ENCODE peak calls at places on chromosome 11, in eight cellular contexts. J is stimulated activated CD4-positive, alpha-beta T cell treated with anti-CD3 and anti-CD28 coated beads, Interleukin-1b, Interleukin-23, amount 100 ng/mL, for 4 hours; H is neural crest cell; I is brain pericyte; P is NCI-H748 treated with DMSO at 0.1 percent for 48 hours; L is MV-4-11; C is erythroblast; X is HEK293T. U is an unnamed sample.

GRCh38 chr11:1396375-1396841 is 6.7 kb downstream of the BRSK2 start:
- DNase-seq in J (no peak), H (no peak), I (no peak), P (no peak), L (no peak), C (no peak), X (no peak), U (no peak)

GRCh38 chr11:118916842-118917388 is 8.8 kb downstream of the BCL9L start:
- DNase-seq in J (no peak), H (no peak), I (no peak), P (no peak), L (no peak), C (no peak), X (peak; percentile 48), U (peak; percentile 62)

GRCh38 chr11:1546536-1547466 is 25.3 kb downstream of the DUSP8 start:
- DNase-seq in J (peak; percentile 41), H (peak; percentile 46), I (no peak), P (peak; percentile 76), L (no peak), C (peak; percentile 48), X (peak; percentile 83), U (no peak)

GRCh38 chr11:130037058-130037457 is 32.6 kb upstream of the APLP2 start:
- DNase-seq in J (no peak), H (no peak), I (no peak), P (no peak), L (peak; percentile 52), C (no peak), X (no peak), U (peak; percentile 30)

GRCh38 chr11:35167451-35167954 is 28.5 kb downstream of the CD44 start:
- DNase-seq in J (no peak), H (no peak), I (no peak), P (no peak), L (no peak), C (no peak), X (no peak), U (no peak)

GRCh38 chr11:88414981-88415391 is 77.5 kb upstream of the CTSC start:
- DNase-seq in J (no peak), H (no peak), I (no peak), P (no peak), L (peak; percentile 28), C (no peak), X (no peak), U (no peak)

GRCh38 chr11:121892131-121892681 is 223.8 kb downstream of the BLID start:
- DNase-seq in J (no peak), H (no peak), I (peak; percentile 80), P (no peak), L (no peak), C (no peak), X (no peak), U (peak; percentile 68)

GRCh38 chr11:119572481-119573424 is 149.8 kb upstream of the THY1 start:
- DNase-seq in J (no peak), H (no peak), I (no peak), P (no peak), L (no peak), C (no peak), X (no peak), U (no peak)

GRCh38 chr11:12673601-12673923 is 659 bp upstream of the TEAD1 start:
- DNase-seq in J (no peak), H (no peak), I (no peak), P (no peak), L (no peak), C (no peak), X (no peak), U (no peak)

GRCh38 chr11:133531971-133532651 is at the start of gene OPCML:
- DNase-seq in J (no peak), H (no peak), I (no peak), P (peak; percentile 21), L (no peak), C (no peak), X (no peak), U (no peak)

GRCh38 chr11:75351541-75352416 is at the start of gene ARRB1:
- DNase-seq in J (peak; percentile 41), H (peak; percentile 51), I (no peak), P (no peak), L (peak; percentile 57), C (peak; percentile 82), X (peak; percentile 68), U (no peak)

GRCh38 chr11:124763156-124763947 is 1.3 kb upstream of the ESAM start:
- DNase-seq in J (peak; percentile 85), H (peak; percentile 87), I (peak; percentile 40), P (peak; percentile 30), L (peak; percentile 27), C (peak; percentile 78), X (peak; percentile 78), U (peak; percentile 11)

GRCh38 chr11:134658481-134659080 is 246.5 kb upstream of the B3GAT1 start:
- DNase-seq in J (no peak), H (no peak), I (no peak), P (no peak), L (no peak), C (no peak), X (no peak), U (no peak)

GRCh38 chr11:12388939-12389670 is 11.7 kb downstream of the PARVA start:
- DNase-seq in J (no peak), H (no peak), I (no peak), P (no peak), L (no peak), C (no peak), X (no peak), U (no peak)

GRCh38 chr11:62067741-62068140 is 56.1 kb upstream of the INCENP start:
- DNase-seq in J (no peak), H (no peak), I (no peak), P (no peak), L (no peak), C (no peak), X (no peak), U (no peak)

GRCh38 chr11:35344990-35345655 is 74.2 kb downstream of the SLC1A2 start:
- DNase-seq in J (no peak), H (no peak), I (no peak), P (no peak), L (peak; percentile 91), C (no peak), X (no peak), U (no peak)

GRCh38 chr11:70525006-70525405 is 126.7 kb downstream of the CTTN start:
- DNase-seq in J (no peak), H (no peak), I (no peak), P (no peak), L (no peak), C (no peak), X (no peak), U (no peak)

GRCh38 chr11:16827139-16827538 is 88.7 kb downstream of the C11orf58 start:
- DNase-seq in J (no peak), H (no peak), I (no peak), P (no peak), L (no peak), C (no peak), X (no peak), U (no peak)

GRCh38 chr11:79520086-79520485 is 79.3 kb upstream of the TENM4 start:
- DNase-seq in J (no peak), H (no peak), I (no peak), P (no peak), L (no peak), C (no peak), X (no peak), U (no peak)

GRCh38 chr11:74839445-74839844 is 90.8 kb downstream of the RNF169 start:
- DNase-seq in J (no peak), H (no peak), I (no peak), P (no peak), L (no peak), C (no peak), X (no peak), U (no peak)

GRCh38 chr11:77411238-77411637 is 62.7 kb downstream of the PAK1 start:
- DNase-seq in J (peak; percentile 5), H (peak; percentile 2), I (no peak), P (no peak), L (peak; percentile 30), C (peak; percentile 43), X (no peak), U (no peak)

GRCh38 chr11:13140873-13141655 is 131.9 kb downstream of the RASSF10 start:
- DNase-seq in J (no peak), H (no peak), I (no peak), P (no peak), L (peak; percentile 18), C (no peak), X (no peak), U (no peak)

GRCh38 chr11:130796828-130797227 is 119.5 kb downstream of the SNX19 start:
- DNase-seq in J (no peak), H (no peak), I (no peak), P (no peak), L (no peak), C (no peak), X (no peak), U (no peak)

GRCh38 chr11:130032931-130033330 is 30.3 kb upstream of the PRDM10 start:
- DNase-seq in J (no peak), H (no peak), I (no peak), P (no peak), L (no peak), C (no peak), X (no peak), U (no peak)

GRCh38 chr11:118060879-118061278 is 16.0 kb upstream of the TMPRSS4 start:
- DNase-seq in J (no peak), H (no peak), I (no peak), P (no peak), L (no peak), C (no peak), X (no peak), U (no peak)

GRCh38 chr11:116187026-116187425 is 585.8 kb downstream of the BUD13 start:
- DNase-seq in J (no peak), H (no peak), I (no peak), P (no peak), L (no peak), C (no peak), X (no peak), U (no peak)

GRCh38 chr11:111520565-111520964 is 6.0 kb downstream of the HOATZ start:
- DNase-seq in J (no peak), H (no peak), I (no peak), P (no peak), L (no peak), C (no peak), X (no peak), U (no peak)

GRCh38 chr11:69359735-69360470 is 65.9 kb downstream of the MYEOV start:
- DNase-seq in J (no peak), H (no peak), I (no peak), P (no peak), L (no peak), C (no peak), X (no peak), U (no peak)

GRCh38 chr11:13316528-13316961 is 39.0 kb downstream of the BMAL1 start:
- DNase-seq in J (no peak), H (no peak), I (no peak), P (no peak), L (no peak), C (no peak), X (no peak), U (peak; percentile 39)

GRCh38 chr11:112320668-112321067 is 60.0 kb upstream of the PLET1 start:
- DNase-seq in J (no peak), H (no peak), I (peak; percentile 33), P (peak; percentile 6), L (no peak), C (no peak), X (no peak), U (no peak)

GRCh38 chr11:82811369-82811768 is 77.7 kb upstream of the FAM181B start:
- DNase-seq in J (no peak), H (no peak), I (no peak), P (no peak), L (no peak), C (no peak), X (no peak), U (no peak)

GRCh38 chr11:104728927-104729326 is 169.3 kb downstream of the CASP12 start:
- DNase-seq in J (no peak), H (no peak), I (no peak), P (no peak), L (no peak), C (no peak), X (no peak), U (no peak)

U was measured in AG09319.